ENCODE peak calls at places on chromosomes 6 and 20, in nine cellular contexts. One of them, this sample, is unnamed.

GRCh38 chr20:24533449-24533848 is 64.0 kb downstream of the SYNDIG1 start:
- DNase-seq in kidney tubule cell: no peak
- DNase-seq in astrocyte of the spinal cord: no peak
- DNase-seq in stimulated activated CD8-positive, alpha-beta memory T cell treated with anti-CD3 and anti-CD28 coated beads, Interleukin-7, amount 100 ng/mL, for 48 hours: no peak
- DNase-seq in HS-27A: no peak
- DNase-seq in T-helper 2 cell: no peak
- DNase-seq in NCI-H1092 treated with DMSO at 0.1 percent for 48 hours: no peak
- DNase-seq in NCI-H1417: no peak
- DNase-seq in EL: no peak
- DNase-seq in this sample: no peak

GRCh38 chr20:23396961-23397620 is 24.2 kb downstream of the NAPB start:
- DNase-seq in T-helper 2 cell: no peak
- DNase-seq in NCI-H1092 treated with DMSO at 0.1 percent for 48 hours: peak; percentile 74
- DNase-seq in stimulated activated CD8-positive, alpha-beta memory T cell treated with anti-CD3 and anti-CD28 coated beads, Interleukin-7, amount 100 ng/mL, for 48 hours: no peak
- DNase-seq in EL: no peak
- DNase-seq in kidney tubule cell: no peak
- DNase-seq in HS-27A: no peak
- DNase-seq in astrocyte of the spinal cord: peak; percentile 36
- DNase-seq in NCI-H1417: no peak
- DNase-seq in this sample: no peak

GRCh38 chr6:21219241-21219640 is 374.3 kb upstream of the SOX4 start:
- DNase-seq in astrocyte of the spinal cord: no peak
- DNase-seq in NCI-H1417: no peak
- DNase-seq in HS-27A: no peak
- DNase-seq in stimulated activated CD8-positive, alpha-beta memory T cell treated with anti-CD3 and anti-CD28 coated beads, Interleukin-7, amount 100 ng/mL, for 48 hours: no peak
- DNase-seq in EL: peak; percentile 21
- DNase-seq in NCI-H1092 treated with DMSO at 0.1 percent for 48 hours: no peak
- DNase-seq in kidney tubule cell: no peak
- DNase-seq in T-helper 2 cell: no peak
- DNase-seq in this sample: no peak

GRCh38 chr6:73898599-73898998 is 202.6 kb downstream of the CD109 start:
- DNase-seq in NCI-H1092 treated with DMSO at 0.1 percent for 48 hours: no peak
- DNase-seq in astrocyte of the spinal cord: no peak
- DNase-seq in HS-27A: no peak
- DNase-seq in kidney tubule cell: no peak
- DNase-seq in EL: no peak
- DNase-seq in stimulated activated CD8-positive, alpha-beta memory T cell treated with anti-CD3 and anti-CD28 coated beads, Interleukin-7, amount 100 ng/mL, for 48 hours: no peak
- DNase-seq in T-helper 2 cell: no peak
- DNase-seq in NCI-H1417: no peak
- DNase-seq in this sample: no peak

GRCh38 chr6:157554747-157555146 is 173.8 kb downstream of the ZDHHC14 start:
- DNase-seq in HS-27A: no peak
- DNase-seq in astrocyte of the spinal cord: no peak
- DNase-seq in stimulated activated CD8-positive, alpha-beta memory T cell treated with anti-CD3 and anti-CD28 coated beads, Interleukin-7, amount 100 ng/mL, for 48 hours: no peak
- DNase-seq in kidney tubule cell: no peak
- DNase-seq in NCI-H1417: no peak
- DNase-seq in EL: no peak
- DNase-seq in T-helper 2 cell: no peak
- DNase-seq in NCI-H1092 treated with DMSO at 0.1 percent for 48 hours: no peak
- DNase-seq in this sample: no peak

GRCh38 chr6:142369266-142369665 is 67.5 kb downstream of the ADGRG6 start:
- DNase-seq in EL: no peak
- DNase-seq in T-helper 2 cell: no peak
- DNase-seq in stimulated activated CD8-positive, alpha-beta memory T cell treated with anti-CD3 and anti-CD28 coated beads, Interleukin-7, amount 100 ng/mL, for 48 hours: no peak
- DNase-seq in astrocyte of the spinal cord: no peak
- DNase-seq in NCI-H1092 treated with DMSO at 0.1 percent for 48 hours: no peak
- DNase-seq in kidney tubule cell: no peak
- DNase-seq in HS-27A: no peak
- DNase-seq in NCI-H1417: no peak
- DNase-seq in this sample: no peak

GRCh38 chr6:71383891-71384489 is 95.4 kb downstream of the OGFRL1 start:
- DNase-seq in kidney tubule cell: peak; percentile 63
- DNase-seq in stimulated activated CD8-positive, alpha-beta memory T cell treated with anti-CD3 and anti-CD28 coated beads, Interleukin-7, amount 100 ng/mL, for 48 hours: no peak
- DNase-seq in EL: peak; percentile 66
- DNase-seq in astrocyte of the spinal cord: peak; percentile 80
- DNase-seq in NCI-H1417: peak; percentile 61
- DNase-seq in NCI-H1092 treated with DMSO at 0.1 percent for 48 hours: peak; percentile 4
- DNase-seq in HS-27A: no peak
- DNase-seq in T-helper 2 cell: no peak
- DNase-seq in this sample: peak; percentile 87

GRCh38 chr20:35947489-35947888 is 6.8 kb downstream of the SCAND1 start:
- DNase-seq in HS-27A: no peak
- DNase-seq in T-helper 2 cell: no peak
- DNase-seq in astrocyte of the spinal cord: no peak
- DNase-seq in kidney tubule cell: peak; percentile 45
- DNase-seq in NCI-H1092 treated with DMSO at 0.1 percent for 48 hours: no peak
- DNase-seq in NCI-H1417: no peak
- DNase-seq in stimulated activated CD8-positive, alpha-beta memory T cell treated with anti-CD3 and anti-CD28 coated beads, Interleukin-7, amount 100 ng/mL, for 48 hours: no peak
- DNase-seq in EL: peak; percentile 20
- DNase-seq in this sample: peak; percentile 7

GRCh38 chr20:58571942-58572666 is 56.9 kb upstream of the APCDD1L start:
- DNase-seq in HS-27A: peak; percentile 78
- DNase-seq in astrocyte of the spinal cord: peak; percentile 36
- DNase-seq in NCI-H1417: no peak
- DNase-seq in NCI-H1092 treated with DMSO at 0.1 percent for 48 hours: no peak
- DNase-seq in EL: peak; percentile 63
- DNase-seq in stimulated activated CD8-positive, alpha-beta memory T cell treated with anti-CD3 and anti-CD28 coated beads, Interleukin-7, amount 100 ng/mL, for 48 hours: no peak
- DNase-seq in kidney tubule cell: no peak
- DNase-seq in T-helper 2 cell: no peak
- DNase-seq in this sample: peak; percentile 64

GRCh38 chr20:48339147-48339985 is 488.4 kb downstream of the PREX1 start:
- DNase-seq in EL: peak; percentile 63
- DNase-seq in NCI-H1417: no peak
- DNase-seq in HS-27A: no peak
- DNase-seq in kidney tubule cell: peak; percentile 39
- DNase-seq in stimulated activated CD8-positive, alpha-beta memory T cell treated with anti-CD3 and anti-CD28 coated beads, Interleukin-7, amount 100 ng/mL, for 48 hours: no peak
- DNase-seq in T-helper 2 cell: no peak
- DNase-seq in astrocyte of the spinal cord: peak; percentile 71
- DNase-seq in NCI-H1092 treated with DMSO at 0.1 percent for 48 hours: no peak
- DNase-seq in this sample: peak; percentile 48

GRCh38 chr6:32168807-32169206 is 4.4 kb downstream of the EGFL8 start:
- DNase-seq in astrocyte of the spinal cord: no peak
- DNase-seq in EL: peak; percentile 42
- DNase-seq in kidney tubule cell: no peak
- DNase-seq in NCI-H1092 treated with DMSO at 0.1 percent for 48 hours: no peak
- DNase-seq in HS-27A: no peak
- DNase-seq in NCI-H1417: no peak
- DNase-seq in T-helper 2 cell: no peak
- DNase-seq in stimulated activated CD8-positive, alpha-beta memory T cell treated with anti-CD3 and anti-CD28 coated beads, Interleukin-7, amount 100 ng/mL, for 48 hours: no peak
- DNase-seq in this sample: no peak

GRCh38 chr6:112357801-112358200 is 10.7 kb downstream of the RFPL4B start:
- DNase-seq in HS-27A: no peak
- DNase-seq in T-helper 2 cell: no peak
- DNase-seq in NCI-H1417: no peak
- DNase-seq in NCI-H1092 treated with DMSO at 0.1 percent for 48 hours: no peak
- DNase-seq in stimulated activated CD8-positive, alpha-beta memory T cell treated with anti-CD3 and anti-CD28 coated beads, Interleukin-7, amount 100 ng/mL, for 48 hours: no peak
- DNase-seq in astrocyte of the spinal cord: no peak
- DNase-seq in kidney tubule cell: peak; percentile 19
- DNase-seq in EL: peak; percentile 58
- DNase-seq in this sample: peak; percentile 30

GRCh38 chr20:18279231-18279630 is 9.1 kb upstream of the ZNF133 start:
- DNase-seq in kidney tubule cell: peak; percentile 14
- DNase-seq in T-helper 2 cell: no peak
- DNase-seq in HS-27A: no peak
- DNase-seq in NCI-H1417: no peak
- DNase-seq in astrocyte of the spinal cord: no peak
- DNase-seq in EL: peak; percentile 11
- DNase-seq in stimulated activated CD8-positive, alpha-beta memory T cell treated with anti-CD3 and anti-CD28 coated beads, Interleukin-7, amount 100 ng/mL, for 48 hours: no peak
- DNase-seq in NCI-H1092 treated with DMSO at 0.1 percent for 48 hours: no peak
- DNase-seq in this sample: no peak

GRCh38 chr20:64104667-64105451 is 2.5 kb downstream of the NPBWR2 start:
- DNase-seq in HS-27A: no peak
- DNase-seq in T-helper 2 cell: peak; percentile 2
- DNase-seq in NCI-H1417: no peak
- DNase-seq in astrocyte of the spinal cord: no peak
- DNase-seq in NCI-H1092 treated with DMSO at 0.1 percent for 48 hours: no peak
- DNase-seq in EL: no peak
- DNase-seq in kidney tubule cell: no peak
- DNase-seq in stimulated activated CD8-positive, alpha-beta memory T cell treated with anti-CD3 and anti-CD28 coated beads, Interleukin-7, amount 100 ng/mL, for 48 hours: no peak
- DNase-seq in this sample: no peak

GRCh38 chr6:43921548-43922422 is 151.8 kb downstream of the VEGFA start:
- DNase-seq in HS-27A: no peak
- DNase-seq in T-helper 2 cell: no peak
- DNase-seq in kidney tubule cell: no peak
- DNase-seq in NCI-H1417: no peak
- DNase-seq in stimulated activated CD8-positive, alpha-beta memory T cell treated with anti-CD3 and anti-CD28 coated beads, Interleukin-7, amount 100 ng/mL, for 48 hours: no peak
- DNase-seq in astrocyte of the spinal cord: no peak
- DNase-seq in EL: no peak
- DNase-seq in NCI-H1092 treated with DMSO at 0.1 percent for 48 hours: no peak
- DNase-seq in this sample: no peak

GRCh38 chr6:13367396-13367795 is 39.1 kb upstream of the TBC1D7 start:
- DNase-seq in EL: no peak
- DNase-seq in kidney tubule cell: no peak
- DNase-seq in T-helper 2 cell: no peak
- DNase-seq in NCI-H1092 treated with DMSO at 0.1 percent for 48 hours: no peak
- DNase-seq in HS-27A: no peak
- DNase-seq in stimulated activated CD8-positive, alpha-beta memory T cell treated with anti-CD3 and anti-CD28 coated beads, Interleukin-7, amount 100 ng/mL, for 48 hours: no peak
- DNase-seq in NCI-H1417: peak; percentile 8
- DNase-seq in astrocyte of the spinal cord: no peak
- DNase-seq in this sample: no peak

GRCh38 chr6:28802417-28803336 is 121.1 kb downstream of the TRIM27 start:
- DNase-seq in HS-27A: no peak
- DNase-seq in NCI-H1092 treated with DMSO at 0.1 percent for 48 hours: no peak
- DNase-seq in NCI-H1417: no peak
- DNase-seq in astrocyte of the spinal cord: peak; percentile 42
- DNase-seq in stimulated activated CD8-positive, alpha-beta memory T cell treated with anti-CD3 and anti-CD28 coated beads, Interleukin-7, amount 100 ng/mL, for 48 hours: no peak
- DNase-seq in EL: peak; percentile 86
- DNase-seq in kidney tubule cell: peak; percentile 88
- DNase-seq in T-helper 2 cell: no peak
- DNase-seq in this sample: no peak

GRCh38 chr6:156396068-156396771 is 381.0 kb upstream of the ARID1B start:
- DNase-seq in NCI-H1092 treated with DMSO at 0.1 percent for 48 hours: no peak
- DNase-seq in astrocyte of the spinal cord: no peak
- DNase-seq in HS-27A: no peak
- DNase-seq in T-helper 2 cell: no peak
- DNase-seq in stimulated activated CD8-positive, alpha-beta memory T cell treated with anti-CD3 and anti-CD28 coated beads, Interleukin-7, amount 100 ng/mL, for 48 hours: no peak
- DNase-seq in EL: no peak
- DNase-seq in kidney tubule cell: no peak
- DNase-seq in NCI-H1417: peak; percentile 12
- DNase-seq in this sample: no peak

GRCh38 chr6:3884007-3884745 is 35.0 kb downstream of the FAM50B start:
- DNase-seq in astrocyte of the spinal cord: peak; percentile 76
- DNase-seq in kidney tubule cell: peak; percentile 81
- DNase-seq in T-helper 2 cell: no peak
- DNase-seq in NCI-H1092 treated with DMSO at 0.1 percent for 48 hours: peak; percentile 4
- DNase-seq in HS-27A: peak; percentile 15
- DNase-seq in NCI-H1417: peak; percentile 57
- DNase-seq in EL: peak; percentile 80
- DNase-seq in stimulated activated CD8-positive, alpha-beta memory T cell treated with anti-CD3 and anti-CD28 coated beads, Interleukin-7, amount 100 ng/mL, for 48 hours: no peak
- DNase-seq in this sample: peak; percentile 77

GRCh38 chr6:34235605-34236422 is 859 bp upstream of the HMGA1 start:
- DNase-seq in NCI-H1092 treated with DMSO at 0.1 percent for 48 hours: no peak
- DNase-seq in kidney tubule cell: peak; percentile 96
- DNase-seq in NCI-H1417: peak; percentile 68
- DNase-seq in EL: peak; percentile 93
- DNase-seq in stimulated activated CD8-positive, alpha-beta memory T cell treated with anti-CD3 and anti-CD28 coated beads, Interleukin-7, amount 100 ng/mL, for 48 hours: peak; percentile 50
- DNase-seq in astrocyte of the spinal cord: peak; percentile 79
- DNase-seq in T-helper 2 cell: peak; percentile 59
- DNase-seq in HS-27A: no peak
- DNase-seq in this sample: peak; percentile 72

GRCh38 chr6:112626468-112627082 is 279.4 kb downstream of the RFPL4B start:
- DNase-seq in T-helper 2 cell: no peak
- DNase-seq in EL: peak; percentile 60
- DNase-seq in NCI-H1417: no peak
- DNase-seq in HS-27A: no peak
- DNase-seq in astrocyte of the spinal cord: peak; percentile 71
- DNase-seq in kidney tubule cell: peak; percentile 92
- DNase-seq in stimulated activated CD8-positive, alpha-beta memory T cell treated with anti-CD3 and anti-CD28 coated beads, Interleukin-7, amount 100 ng/mL, for 48 hours: no peak
- DNase-seq in NCI-H1092 treated with DMSO at 0.1 percent for 48 hours: no peak
- DNase-seq in this sample: peak; percentile 57

GRCh38 chr6:33823806-33824205 is 20.0 kb upstream of the MLN start:
- DNase-seq in stimulated activated CD8-positive, alpha-beta memory T cell treated with anti-CD3 and anti-CD28 coated beads, Interleukin-7, amount 100 ng/mL, for 48 hours: no peak
- DNase-seq in NCI-H1417: no peak
- DNase-seq in kidney tubule cell: no peak
- DNase-seq in HS-27A: no peak
- DNase-seq in astrocyte of the spinal cord: no peak
- DNase-seq in T-helper 2 cell: no peak
- DNase-seq in EL: no peak
- DNase-seq in NCI-H1092 treated with DMSO at 0.1 percent for 48 hours: no peak
- DNase-seq in this sample: no peak

GRCh38 chr6:88750936-88751335 is 212.5 kb downstream of the RNGTT start:
- DNase-seq in HS-27A: no peak
- DNase-seq in NCI-H1417: no peak
- DNase-seq in kidney tubule cell: no peak
- DNase-seq in T-helper 2 cell: no peak
- DNase-seq in stimulated activated CD8-positive, alpha-beta memory T cell treated with anti-CD3 and anti-CD28 coated beads, Interleukin-7, amount 100 ng/mL, for 48 hours: no peak
- DNase-seq in astrocyte of the spinal cord: no peak
- DNase-seq in NCI-H1092 treated with DMSO at 0.1 percent for 48 hours: no peak
- DNase-seq in EL: no peak
- DNase-seq in this sample: no peak

GRCh38 chr20:25250508-25250907 is 2.6 kb downstream of the PYGB start:
- DNase-seq in T-helper 2 cell: no peak
- DNase-seq in astrocyte of the spinal cord: peak; percentile 47
- DNase-seq in kidney tubule cell: no peak
- DNase-seq in NCI-H1417: no peak
- DNase-seq in NCI-H1092 treated with DMSO at 0.1 percent for 48 hours: no peak
- DNase-seq in HS-27A: no peak
- DNase-seq in stimulated activated CD8-positive, alpha-beta memory T cell treated with anti-CD3 and anti-CD28 coated beads, Interleukin-7, amount 100 ng/mL, for 48 hours: no peak
- DNase-seq in EL: no peak
- DNase-seq in this sample: no peak

This sample was measured in adipocyte.